ENCODE peak calls at places on chromosomes 2 and 18, in nine cellular contexts. Z, V, D, L, C, T, G, S and J are unnamed samples.

GRCh38 chr2:238113611-238114010 is 13.5 kb downstream of the ESPNL start:
- DNase-seq in G (no peak), V (no peak), T (no peak), Z (no peak), L (no peak), D (no peak), C (no peak), S (no peak), J (no peak)

GRCh38 chr2:12106440-12107080 is 360.1 kb downstream of the LPIN1 start:
- DNase-seq in D (peak), L (no peak), T (no peak), C (no peak), Z (no peak), V (peak), S (peak), G (peak), J (peak)

GRCh38 chr2:96024336-96025106 is 10.2 kb downstream of the GPAT2 start:
- DNase-seq in S (no peak), G (no peak), C (no peak), D (no peak), T (no peak), Z (no peak), L (no peak), V (no peak), J (no peak)

GRCh38 chr2:122447237-122447636 is 691.8 kb downstream of the TSN start:
- DNase-seq in C (no peak), G (no peak), D (no peak), L (no peak), S (no peak), T (no peak), Z (no peak), V (no peak), J (no peak)

GRCh38 chr2:133362061-133362476 is 206.2 kb downstream of the NCKAP5 start:
- DNase-seq in Z (no peak), C (no peak), T (no peak), G (no peak), S (no peak), D (peak), L (no peak), V (no peak), J (no peak)

GRCh38 chr18:66558773-66559172 is 45.1 kb downstream of the CDH19 start:
- DNase-seq in V (no peak), S (no peak), D (no peak), G (no peak), C (no peak), T (no peak), L (no peak), Z (no peak), J (no peak)

GRCh38 chr18:22946841-22947240 is 13.7 kb downstream of the RBBP8 start:
- DNase-seq in G (no peak), Z (no peak), L (no peak), S (no peak), D (no peak), T (no peak), V (no peak), C (no peak), J (no peak)

GRCh38 chr2:43138441-43138840 is 88.0 kb downstream of the ZFP36L2 start:
- DNase-seq in L (no peak), V (no peak), C (no peak), T (no peak), D (no peak), G (no peak), Z (no peak), S (no peak), J (no peak)

GRCh38 chr2:10704034-10704594 is 14.3 kb upstream of the NOL10 start:
- DNase-seq in L (no peak), C (no peak), T (no peak), S (peak), Z (no peak), V (no peak), G (no peak), D (no peak), J (no peak)

GRCh38 chr2:160062283-160063005 is at the start of gene PLA2R1:
- DNase-seq in T (no peak), D (peak), V (peak), S (peak), C (peak), L (peak), Z (peak), G (peak), J (peak)

GRCh38 chr18:31217038-31217437 is 54.4 kb upstream of the DSC1 start:
- DNase-seq in S (no peak), T (no peak), L (no peak), G (no peak), D (no peak), V (no peak), Z (no peak), C (no peak), J (no peak)

GRCh38 chr18:456361-456821 is 44.1 kb downstream of the COLEC12 start:
- DNase-seq in C (peak), Z (no peak), G (peak), D (no peak), V (no peak), L (no peak), T (no peak), S (peak), J (no peak)

GRCh38 chr2:176527141-176527901 is 258.1 kb downstream of the MTX2 start:
- DNase-seq in T (no peak), C (no peak), G (no peak), Z (no peak), L (no peak), S (no peak), V (peak), D (no peak), J (no peak)

GRCh38 chr2:147976102-147976501 is 44.4 kb downstream of the ORC4 start:
- DNase-seq in T (no peak), Z (no peak), V (no peak), G (no peak), L (no peak), C (no peak), D (no peak), S (no peak), J (no peak)

DNA sequence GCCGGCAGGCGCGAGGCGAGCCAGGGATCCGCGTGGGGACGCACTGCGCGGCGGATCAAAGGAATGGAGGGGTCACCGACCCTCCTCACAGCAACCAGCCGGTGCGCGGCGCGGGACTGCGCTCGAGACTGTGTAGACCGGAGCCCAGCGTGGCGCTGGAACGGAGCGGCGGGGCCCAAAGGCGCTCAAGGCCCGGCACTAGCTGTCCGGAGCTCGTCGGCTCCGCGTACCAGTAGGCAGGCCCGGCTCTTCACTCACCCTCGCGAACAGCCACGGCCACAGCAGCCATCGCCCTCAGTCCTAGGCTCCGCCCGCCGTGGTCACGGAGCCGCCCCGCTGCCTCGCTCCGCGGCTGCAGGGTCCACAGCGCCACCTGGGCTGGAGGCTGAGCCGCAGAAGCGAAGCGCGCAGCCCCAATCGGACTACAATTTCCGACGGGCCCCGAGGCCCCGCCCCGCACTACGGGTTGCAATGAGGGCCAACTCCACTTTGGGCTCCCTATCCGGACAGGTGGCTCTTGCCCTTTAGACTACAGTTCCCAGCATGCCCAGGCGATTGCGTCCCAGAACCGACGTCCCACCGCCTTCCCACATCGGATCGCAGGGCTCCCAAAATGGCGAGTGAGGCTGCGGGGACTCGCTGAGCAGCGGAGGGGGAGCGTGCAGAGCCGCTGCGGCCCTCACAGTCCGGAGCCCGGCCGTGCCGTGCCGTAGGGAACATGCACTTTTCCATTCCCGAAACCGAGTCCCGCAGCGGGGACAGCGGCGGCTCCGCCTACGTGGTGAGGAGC is at the start of the genes EIF2B4 and SNX17:
- DNase-seq in S (peak), T (peak), Z (peak), L (peak), D (peak), G (peak), C (peak), V (peak), J (peak)
- TF ChIP-seq POLR2A in S (peak), T (peak), Z (peak), L (peak), D (peak), G (peak), C (peak), V (peak), J (peak)

GRCh38 chr18:3261393-3262233 is at the start of gene MYL12B:
- DNase-seq in C (peak), S (peak), D (peak), T (peak), L (peak), G (peak), V (peak), Z (peak), J (peak)
- TF ChIP-seq POLR2A in C (peak), S (peak), D (peak), T (peak), L (peak), G (peak), V (peak), Z (peak), J (peak)

GRCh38 chr2:98469862-98470544 is 25.3 kb downstream of the INPP4A start:
- DNase-seq in V (no peak), D (no peak), G (no peak), Z (no peak), C (no peak), T (no peak), S (peak), L (no peak), J (no peak)
- TF ChIP-seq POLR2A in V (no peak), D (no peak), G (no peak), Z (peak), C (no peak), T (no peak), S (no peak), L (no peak), J (no peak)

DNA sequence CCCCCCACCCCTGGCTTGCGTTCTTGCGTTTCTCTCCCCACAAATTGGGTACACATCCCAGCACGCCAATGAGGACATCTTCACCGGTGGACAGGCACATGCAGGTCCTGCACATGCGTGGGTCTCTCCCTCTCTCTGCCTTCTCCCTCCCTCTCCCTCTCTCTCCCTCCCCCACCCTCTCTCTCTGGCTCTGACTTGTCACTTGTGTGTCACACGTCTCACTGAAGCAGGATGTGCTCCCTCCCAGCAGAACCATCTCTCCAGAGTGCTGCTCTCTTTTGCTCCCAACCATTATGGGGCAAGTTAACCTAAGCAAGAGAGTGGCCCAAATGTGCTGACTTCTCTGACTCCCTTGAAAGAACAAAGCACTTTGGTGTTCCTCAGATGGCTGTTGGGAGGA is 120.8 kb upstream of the CAB39 start:
- DNase-seq in G (no peak), C (no peak), Z (no peak), S (no peak), L (no peak), T (no peak), V (no peak), D (no peak), J (no peak)
- TF ChIP-seq POLR2A in G (no peak), C (no peak), Z (no peak), S (no peak), L (no peak), T (no peak), V (no peak), D (no peak), J (no peak)

GRCh38 chr2:84908948-84909713 is 3.7 kb downstream of the TMSB10 start:
- DNase-seq in S (no peak), D (no peak), G (no peak), V (no peak), L (no peak), T (no peak), Z (no peak), C (no peak), J (no peak)

GRCh38 chr2:84906108-84906899 is 848 bp downstream of the TMSB10 start:
- DNase-seq in L (no peak), Z (no peak), C (no peak), T (no peak), G (peak), D (peak), S (peak), V (peak), J (no peak)

GRCh38 chr2:84905181-84906107 is at the start of gene TMSB10:
- DNase-seq in D (peak), T (peak), Z (peak), S (peak), L (peak), C (peak), V (peak), G (peak), J (peak)

GRCh38 chr2:84904717-84905174 is 710 bp upstream of the TMSB10 start:
- DNase-seq in T (no peak), L (peak), V (peak), G (peak), S (peak), D (peak), C (peak), Z (no peak), J (no peak)

GRCh38 chr2:84906900-84907714 is 1.7 kb downstream of the TMSB10 start:
- DNase-seq in D (peak), G (peak), T (peak), L (no peak), C (peak), V (peak), Z (no peak), S (peak), J (peak)
- TF ChIP-seq POLR2A in D (peak), G (no peak), T (peak), L (peak), C (no peak), V (peak), Z (peak), S (peak), J (peak)